ENCODE peak calls at places on chromosomes 3 and 15, in four cellular contexts. N is H9, R is mesendoderm, B is H1. E is an unnamed sample.

GRCh38 chr3:37028329-37028728 is 35.0 kb downstream of the MLH1 start:
- DNase-seq in N (no peak), B (no peak), R (no peak), E (no peak)

GRCh38 chr3:167318306-167318705 is 61.8 kb downstream of the ZBBX start:
- DNase-seq in B (no peak), R (no peak), N (no peak), E (no peak)

GRCh38 chr3:197505796-197506553 is 49.8 kb downstream of the BDH1 start:
- DNase-seq in B (no peak), N (no peak), R (no peak), E (no peak)

GRCh38 chr15:45084163-45084562 is 29.8 kb downstream of the DUOX2 start:
- DNase-seq in B (no peak), N (no peak), R (no peak), E (no peak)

GRCh38 chr3:196643201-196643749 is 3.8 kb downstream of the NRROS start:
- DNase-seq in B (no peak), R (no peak), N (no peak), E (peak; percentile 33)

GRCh38 chr3:88188436-88188835 is 38.7 kb downstream of the C3orf38 start:
- DNase-seq in N (no peak), R (no peak), B (no peak), E (peak; percentile 93)

GRCh38 chr3:195100903-195101591 is 169.9 kb downstream of the XXYLT1 start:
- DNase-seq in B (no peak), N (no peak), R (peak; percentile 34), E (peak; percentile 21)

GRCh38 chr3:41116851-41117250 is 82.5 kb upstream of the CTNNB1 start:
- DNase-seq in B (no peak), N (no peak), R (no peak), E (no peak)

GRCh38 chr15:91258436-91258779 is 158.4 kb downstream of the SV2B start:
- DNase-seq in B (no peak), N (peak; percentile 64), R (peak; percentile 59), E (peak; percentile 58)

GRCh38 chr15:44010114-44010513 is 183.3 kb downstream of the WDR76 start:
- DNase-seq in N (no peak), B (no peak), R (no peak), E (no peak)

GRCh38 chr3:49415931-49416601 is 3.8 kb downstream of the TCTA start:
- DNase-seq in B (no peak), R (no peak), N (no peak), E (peak; percentile 94)

GRCh38 chr3:4957978-4958377 is 21.3 kb upstream of the BHLHE40 start:
- DNase-seq in B (no peak), N (no peak), R (no peak), E (no peak)

GRCh38 chr3:100697183-100697582 is 12.1 kb upstream of the TFG start:
- DNase-seq in R (peak; percentile 19), N (no peak), B (no peak), E (no peak)

GRCh38 chr15:75138016-75138999 is 63.4 kb upstream of the C15orf39 start:
- DNase-seq in N (no peak), B (no peak), R (peak; percentile 54), E (no peak)

GRCh38 chr15:88331291-88331690 is 74.8 kb upstream of the NTRK3 start:
- DNase-seq in B (peak; percentile 77), R (peak; percentile 88), N (peak; percentile 91), E (no peak)

GRCh38 chr3:35422826-35423601 is 216.3 kb upstream of the ARPP21 start:
- DNase-seq in N (no peak), R (no peak), B (no peak), E (no peak)

GRCh38 chr15:101063891-101064794 is 145.0 kb downstream of the LRRK1 start:
- DNase-seq in B (no peak), N (peak; percentile 26), R (no peak), E (no peak)
- H4K8ac ChIP-seq in B (no peak overlapping the region), N (no peak overlapping the region), R (no peak overlapping the region), E (no peak overlapping the region)

GRCh38 chr3:157257101-157257500 is 97.2 kb upstream of the CCNL1 start:
- DNase-seq in N (no peak), R (no peak), B (no peak), E (no peak)

GRCh38 chr3:157261000-157261399 is 101.1 kb upstream of the CCNL1 start:
- DNase-seq in N (no peak), B (no peak), R (no peak), E (no peak)

GRCh38 chr3:157259825-157260224 is 99.9 kb upstream of the CCNL1 start:
- DNase-seq in N (no peak), R (no peak), B (no peak), E (no peak)

DNA sequence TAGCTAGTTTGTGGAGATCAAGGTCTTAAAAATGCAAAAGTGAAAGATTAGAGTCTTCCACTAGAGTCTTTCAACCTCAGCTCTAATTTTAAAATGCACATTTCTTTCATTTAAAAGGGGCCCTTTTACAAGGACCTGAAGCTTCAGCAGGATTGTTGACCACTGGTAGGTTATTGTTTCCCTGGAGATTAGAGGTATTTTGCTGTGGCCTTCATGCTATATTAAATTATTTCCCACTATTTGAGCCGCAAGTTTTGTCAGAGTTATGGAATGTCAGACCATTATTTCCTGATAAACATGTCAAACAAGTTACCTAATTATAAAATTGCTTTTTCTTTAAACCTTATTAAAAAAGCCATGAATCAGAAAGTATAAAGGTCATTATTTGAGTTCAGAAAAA is 103.1 kb upstream of the CCNL1 start:
- DNase-seq in N (no peak), B (no peak), R (no peak), E (no peak)
- H3K4me2 ChIP-seq in N (no peak overlapping the region), B (no peak overlapping the region), R (no peak overlapping the region), E (no peak overlapping the region)

GRCh38 chr3:129604223-129604941 is 2.1 kb downstream of the PLXND1 start:
- DNase-seq in N (no peak), B (no peak), R (no peak), E (no peak)
- H3K79me2 ChIP-seq in N (peaks cover 4% of the 10 kb centered on the region), B (peaks cover 16% of the 10 kb centered on the region), R (peaks cover 63% of the 10 kb centered on the region), E (peaks cover 60% of the 10 kb centered on the region)

GRCh38 chr3:128549283-128550112 is 56.5 kb upstream of the GATA2 start:
- DNase-seq in B (no peak), R (peak; percentile 37), N (no peak), E (peak; percentile 55)

GRCh38 chr3:128546646-128547045 is 53.6 kb upstream of the GATA2 start:
- DNase-seq in R (no peak), B (no peak), N (no peak), E (no peak)

GRCh38 chr3:128547368-128547987 is 54.5 kb upstream of the GATA2 start:
- DNase-seq in N (no peak), B (no peak), R (peak; percentile 48), E (peak; percentile 65)

GRCh38 chr3:128548426-128549282 is 55.7 kb upstream of the GATA2 start:
- DNase-seq in R (no peak), N (no peak), B (no peak), E (no peak)

DNA sequence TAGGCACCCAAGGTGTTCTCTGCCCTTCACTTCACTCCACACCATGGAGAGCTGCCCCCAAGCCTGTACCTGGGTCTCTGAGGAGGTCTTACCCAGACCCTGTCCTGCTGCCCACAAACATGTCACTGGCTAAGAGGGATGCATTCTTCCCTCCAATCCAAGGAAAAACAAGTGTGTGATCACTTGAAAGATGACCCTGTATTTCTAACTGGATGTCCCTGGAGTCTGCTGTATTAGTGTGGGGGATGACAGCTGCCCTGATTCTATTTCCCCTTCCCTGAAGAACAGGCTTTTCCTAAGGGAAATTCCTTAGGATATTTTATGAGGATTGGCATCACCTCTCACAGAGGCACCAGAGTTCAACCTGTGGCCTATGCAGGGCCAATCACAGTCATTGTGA is 55.0 kb upstream of the GATA2 start:
- DNase-seq in B (no peak), N (no peak), R (no peak), E (no peak)
- H4K8ac ChIP-seq in B (no peak overlapping the region), N (no peak overlapping the region), R (no peak overlapping the region), E (no peak overlapping the region)